ENCODE peak calls at places on chromosomes 12 and 14, in nine cellular contexts. One of them, this sample, is unnamed.

GRCh38 chr12:66375560-66375959 is 73.3 kb downstream of the HELB start:
- DNase-seq in tibial nerve: no peak
- DNase-seq in OCI-LY7: no peak
- DNase-seq in coronary artery: no peak
- DNase-seq in tibial artery: no peak
- DNase-seq in cardiac fibroblast: no peak
- DNase-seq in WTC11: no peak
- DNase-seq in glutamatergic neuron: no peak
- DNase-seq in bronchial epithelial cell: no peak
- DNase-seq in this sample: no peak

GRCh38 chr12:77231548-77231947 is 166.2 kb upstream of the E2F7 start:
- DNase-seq in cardiac fibroblast: peak
- DNase-seq in bronchial epithelial cell: peak
- DNase-seq in coronary artery: no peak
- DNase-seq in glutamatergic neuron: no peak
- DNase-seq in OCI-LY7: no peak
- DNase-seq in tibial artery: peak
- DNase-seq in WTC11: no peak
- DNase-seq in tibial nerve: peak
- DNase-seq in this sample: no peak

GRCh38 chr14:70624972-70625371 is 16.7 kb upstream of the TTC9 start:
- DNase-seq in tibial artery: no peak
- DNase-seq in OCI-LY7: no peak
- DNase-seq in WTC11: no peak
- DNase-seq in cardiac fibroblast: no peak
- DNase-seq in bronchial epithelial cell: no peak
- DNase-seq in glutamatergic neuron: no peak
- DNase-seq in tibial nerve: no peak
- DNase-seq in coronary artery: no peak
- DNase-seq in this sample: no peak

GRCh38 chr14:39055786-39056474 is 47.1 kb downstream of the SEC23A start:
- DNase-seq in OCI-LY7: peak
- DNase-seq in coronary artery: no peak
- DNase-seq in tibial artery: no peak
- DNase-seq in cardiac fibroblast: no peak
- DNase-seq in glutamatergic neuron: no peak
- DNase-seq in tibial nerve: no peak
- DNase-seq in WTC11: no peak
- DNase-seq in bronchial epithelial cell: no peak
- DNase-seq in this sample: no peak

GRCh38 chr14:33356167-33356566 is 417.5 kb downstream of the NPAS3 start:
- DNase-seq in bronchial epithelial cell: no peak
- DNase-seq in WTC11: no peak
- DNase-seq in glutamatergic neuron: no peak
- DNase-seq in tibial artery: no peak
- DNase-seq in OCI-LY7: no peak
- DNase-seq in tibial nerve: no peak
- DNase-seq in coronary artery: no peak
- DNase-seq in cardiac fibroblast: no peak
- DNase-seq in this sample: no peak

GRCh38 chr14:64178814-64179213 is 115.4 kb downstream of the ESR2 start:
- DNase-seq in tibial artery: no peak
- DNase-seq in cardiac fibroblast: no peak
- DNase-seq in tibial nerve: no peak
- DNase-seq in glutamatergic neuron: no peak
- DNase-seq in WTC11: no peak
- DNase-seq in OCI-LY7: no peak
- DNase-seq in coronary artery: no peak
- DNase-seq in bronchial epithelial cell: no peak
- DNase-seq in this sample: no peak

GRCh38 chr12:86948851-86949250 is 692.7 kb upstream of the MGAT4C start:
- DNase-seq in glutamatergic neuron: no peak
- DNase-seq in coronary artery: no peak
- DNase-seq in cardiac fibroblast: no peak
- DNase-seq in tibial artery: no peak
- DNase-seq in OCI-LY7: no peak
- DNase-seq in tibial nerve: no peak
- DNase-seq in bronchial epithelial cell: no peak
- DNase-seq in WTC11: no peak
- DNase-seq in this sample: no peak

GRCh38 chr12:118645219-118645618 is 268.9 kb downstream of the SUDS3 start:
- DNase-seq in OCI-LY7: peak
- DNase-seq in coronary artery: no peak
- DNase-seq in glutamatergic neuron: no peak
- DNase-seq in bronchial epithelial cell: no peak
- DNase-seq in tibial artery: no peak
- DNase-seq in WTC11: peak
- DNase-seq in cardiac fibroblast: no peak
- DNase-seq in tibial nerve: no peak
- DNase-seq in this sample: no peak

GRCh38 chr14:22935156-22935555 is 6.0 kb upstream of the PRMT5 start:
- DNase-seq in tibial nerve: no peak
- DNase-seq in tibial artery: no peak
- DNase-seq in glutamatergic neuron: no peak
- DNase-seq in bronchial epithelial cell: no peak
- DNase-seq in cardiac fibroblast: no peak
- DNase-seq in WTC11: no peak
- DNase-seq in OCI-LY7: no peak
- DNase-seq in coronary artery: no peak
- DNase-seq in this sample: no peak

GRCh38 chr14:88233915-88234314 is 89.2 kb downstream of the KCNK10 start:
- DNase-seq in bronchial epithelial cell: peak
- DNase-seq in OCI-LY7: peak
- DNase-seq in WTC11: peak
- DNase-seq in cardiac fibroblast: peak
- DNase-seq in tibial artery: no peak
- DNase-seq in coronary artery: no peak
- DNase-seq in glutamatergic neuron: no peak
- DNase-seq in tibial nerve: no peak
- DNase-seq in this sample: no peak

GRCh38 chr12:104715562-104716182 is 242.4 kb downstream of the SLC41A2 start:
- DNase-seq in tibial nerve: no peak
- DNase-seq in WTC11: no peak
- DNase-seq in coronary artery: no peak
- DNase-seq in tibial artery: no peak
- DNase-seq in cardiac fibroblast: no peak
- DNase-seq in OCI-LY7: peak
- DNase-seq in bronchial epithelial cell: no peak
- DNase-seq in glutamatergic neuron: peak
- DNase-seq in this sample: no peak

GRCh38 chr12:75660107-75660530 is 148.7 kb upstream of the KRR1 start:
- DNase-seq in OCI-LY7: no peak
- DNase-seq in bronchial epithelial cell: peak
- DNase-seq in glutamatergic neuron: no peak
- DNase-seq in tibial artery: no peak
- DNase-seq in cardiac fibroblast: peak
- DNase-seq in WTC11: no peak
- DNase-seq in tibial nerve: no peak
- DNase-seq in coronary artery: no peak
- DNase-seq in this sample: no peak

GRCh38 chr14:30550335-30550734 is 8.6 kb upstream of the G2E3 start:
- DNase-seq in tibial artery: no peak
- DNase-seq in bronchial epithelial cell: peak
- DNase-seq in cardiac fibroblast: peak
- DNase-seq in WTC11: no peak
- DNase-seq in glutamatergic neuron: no peak
- DNase-seq in OCI-LY7: no peak
- DNase-seq in tibial nerve: no peak
- DNase-seq in coronary artery: no peak
- DNase-seq in this sample: no peak

GRCh38 chr14:65098586-65098985 is 3.7 kb downstream of the MAX start:
- DNase-seq in coronary artery: no peak
- DNase-seq in OCI-LY7: peak
- DNase-seq in tibial nerve: no peak
- DNase-seq in tibial artery: no peak
- DNase-seq in glutamatergic neuron: no peak
- DNase-seq in bronchial epithelial cell: no peak
- DNase-seq in cardiac fibroblast: peak
- DNase-seq in WTC11: no peak
- DNase-seq in this sample: no peak

GRCh38 chr12:88860846-88861245 is 280.6 kb upstream of the KITLG start:
- DNase-seq in WTC11: no peak
- DNase-seq in cardiac fibroblast: no peak
- DNase-seq in OCI-LY7: no peak
- DNase-seq in coronary artery: no peak
- DNase-seq in glutamatergic neuron: no peak
- DNase-seq in tibial artery: no peak
- DNase-seq in bronchial epithelial cell: no peak
- DNase-seq in tibial nerve: no peak
- DNase-seq in this sample: no peak

DNA sequence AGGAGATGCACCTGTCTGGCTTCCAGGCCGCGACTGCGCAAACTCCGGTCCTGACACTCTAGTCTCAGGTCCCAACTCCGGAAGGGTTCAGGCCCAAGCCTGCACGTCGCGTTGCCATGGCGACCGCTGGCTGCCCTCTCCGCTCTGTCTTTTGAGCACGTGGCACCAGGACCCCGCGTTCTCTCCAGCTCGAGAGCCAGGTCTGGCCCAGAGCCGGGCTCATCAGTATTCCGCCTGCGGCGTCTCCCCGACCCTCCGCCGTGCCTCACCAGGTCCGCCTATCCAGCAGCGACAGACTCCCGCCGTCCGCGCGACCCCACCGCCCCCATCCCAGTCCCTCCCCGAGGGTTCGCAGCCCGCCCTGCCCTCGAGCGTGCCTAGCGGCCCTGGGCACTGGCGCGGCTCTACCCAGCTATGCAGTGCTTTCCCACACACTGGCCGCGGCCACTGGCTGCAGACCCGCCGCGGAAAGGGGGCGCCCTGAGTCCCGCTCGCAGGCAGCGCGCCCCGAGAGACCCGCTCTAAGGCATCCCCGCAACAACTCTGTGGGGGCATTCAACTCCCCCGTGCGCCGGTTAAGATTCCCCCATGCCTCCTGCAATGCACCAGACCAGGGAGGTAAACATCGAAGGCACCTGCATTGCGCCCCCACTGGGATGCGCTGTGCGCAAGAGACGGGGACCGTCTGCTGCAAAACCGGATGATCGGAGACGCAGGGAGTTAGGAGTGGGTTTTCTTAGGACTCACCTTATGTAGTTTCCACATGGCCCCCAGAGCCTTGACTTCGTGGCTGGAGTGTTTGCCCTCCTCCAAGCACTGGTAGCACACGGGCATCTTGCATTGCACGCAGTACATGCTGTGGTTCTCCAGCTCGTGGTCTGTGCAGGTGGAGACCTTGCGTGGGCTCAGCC is 1.3 kb downstream of the TRIM9 start:
- DNase-seq in WTC11: peak
- DNase-seq in coronary artery: no peak
- DNase-seq in tibial artery: no peak
- DNase-seq in OCI-LY7: peak
- DNase-seq in bronchial epithelial cell: no peak
- DNase-seq in tibial nerve: no peak
- DNase-seq in glutamatergic neuron: peak
- DNase-seq in cardiac fibroblast: peak
- DNase-seq in this sample: no peak
- TF ChIP-seq CTCF in WTC11: no peak
- TF ChIP-seq CTCF in coronary artery: no peak
- TF ChIP-seq CTCF in tibial artery: no peak
- TF ChIP-seq CTCF in OCI-LY7: peak
- TF ChIP-seq CTCF in bronchial epithelial cell: peak
- TF ChIP-seq CTCF in tibial nerve: no peak
- TF ChIP-seq CTCF in glutamatergic neuron: peak
- TF ChIP-seq CTCF in cardiac fibroblast: no peak
- TF ChIP-seq CTCF in this sample: no peak

GRCh38 chr12:124434364-124434763 is 133.0 kb downstream of the NCOR2 start:
- DNase-seq in cardiac fibroblast: no peak
- DNase-seq in tibial nerve: no peak
- DNase-seq in bronchial epithelial cell: no peak
- DNase-seq in OCI-LY7: no peak
- DNase-seq in glutamatergic neuron: no peak
- DNase-seq in coronary artery: no peak
- DNase-seq in tibial artery: no peak
- DNase-seq in WTC11: no peak
- DNase-seq in this sample: no peak
- TF ChIP-seq CTCF in cardiac fibroblast: no peak
- TF ChIP-seq CTCF in tibial nerve: no peak
- TF ChIP-seq CTCF in bronchial epithelial cell: no peak
- TF ChIP-seq CTCF in OCI-LY7: no peak
- TF ChIP-seq CTCF in glutamatergic neuron: no peak
- TF ChIP-seq CTCF in coronary artery: no peak
- TF ChIP-seq CTCF in tibial artery: no peak
- TF ChIP-seq CTCF in WTC11: no peak
- TF ChIP-seq CTCF in this sample: no peak

GRCh38 chr12:98574110-98574509 is 19.4 kb upstream of the SLC25A3 start:
- DNase-seq in tibial artery: no peak
- DNase-seq in OCI-LY7: no peak
- DNase-seq in glutamatergic neuron: no peak
- DNase-seq in bronchial epithelial cell: peak
- DNase-seq in cardiac fibroblast: no peak
- DNase-seq in tibial nerve: no peak
- DNase-seq in WTC11: no peak
- DNase-seq in coronary artery: no peak
- DNase-seq in this sample: no peak

GRCh38 chr12:98575013-98575412 is 18.5 kb upstream of the SLC25A3 start:
- DNase-seq in cardiac fibroblast: no peak
- DNase-seq in WTC11: no peak
- DNase-seq in tibial artery: no peak
- DNase-seq in tibial nerve: no peak
- DNase-seq in OCI-LY7: no peak
- DNase-seq in bronchial epithelial cell: no peak
- DNase-seq in coronary artery: no peak
- DNase-seq in glutamatergic neuron: no peak
- DNase-seq in this sample: no peak

DNA sequence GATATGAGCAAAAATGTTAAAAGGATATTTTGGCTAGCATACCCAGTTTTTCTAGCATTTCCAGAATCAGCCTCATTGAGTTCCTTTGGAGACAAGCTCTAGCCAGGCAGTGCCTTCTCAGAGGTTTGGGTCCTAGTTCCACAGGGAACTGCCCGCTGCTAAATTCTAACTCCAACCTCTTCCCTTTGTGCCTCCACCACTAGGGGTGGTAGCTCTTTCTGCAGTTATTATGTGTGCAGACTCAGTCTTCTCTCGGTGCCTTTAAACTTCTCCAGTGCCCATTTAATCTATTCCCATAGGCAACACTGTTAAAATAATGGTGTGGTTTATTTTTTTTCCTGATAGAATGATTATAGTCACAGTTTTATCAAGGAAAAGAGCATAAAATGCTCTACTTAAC is 21.5 kb upstream of the SLC25A3 start:
- DNase-seq in tibial artery: no peak
- DNase-seq in tibial nerve: no peak
- DNase-seq in WTC11: no peak
- DNase-seq in cardiac fibroblast: no peak
- DNase-seq in bronchial epithelial cell: no peak
- DNase-seq in OCI-LY7: peak
- DNase-seq in glutamatergic neuron: no peak
- DNase-seq in coronary artery: no peak
- DNase-seq in this sample: no peak
- TF ChIP-seq CTCF in tibial artery: no peak
- TF ChIP-seq CTCF in tibial nerve: no peak
- TF ChIP-seq CTCF in WTC11: no peak
- TF ChIP-seq CTCF in cardiac fibroblast: peak
- TF ChIP-seq CTCF in bronchial epithelial cell: peak
- TF ChIP-seq CTCF in OCI-LY7: peak
- TF ChIP-seq CTCF in glutamatergic neuron: no peak
- TF ChIP-seq CTCF in coronary artery: no peak
- TF ChIP-seq CTCF in this sample: no peak

DNA sequence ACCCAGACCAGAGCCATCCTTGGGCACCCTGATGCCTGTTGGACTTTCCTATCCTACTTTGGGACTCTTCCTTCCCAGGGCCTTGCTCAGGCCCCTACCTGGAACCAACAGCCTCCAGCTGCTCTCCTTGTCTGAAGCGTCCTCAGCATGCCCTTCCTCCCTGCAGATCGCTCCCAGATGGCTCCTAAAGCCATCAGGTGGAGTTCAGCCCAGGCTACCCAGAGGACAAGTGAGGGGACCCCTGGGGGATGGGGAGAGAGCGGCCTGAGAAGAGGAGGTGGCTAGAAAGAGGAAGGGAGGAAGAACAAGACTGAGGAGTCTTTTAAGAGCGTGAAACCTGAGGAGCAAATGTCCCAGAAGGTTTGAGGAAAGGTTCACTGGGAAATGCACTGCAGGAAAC is 236.6 kb downstream of the ZFP36L1 start:
- DNase-seq in glutamatergic neuron: no peak
- DNase-seq in tibial nerve: no peak
- DNase-seq in coronary artery: no peak
- DNase-seq in cardiac fibroblast: no peak
- DNase-seq in tibial artery: no peak
- DNase-seq in OCI-LY7: no peak
- DNase-seq in WTC11: no peak
- DNase-seq in bronchial epithelial cell: no peak
- DNase-seq in this sample: no peak
- TF ChIP-seq CTCF in glutamatergic neuron: no peak
- TF ChIP-seq CTCF in tibial nerve: no peak
- TF ChIP-seq CTCF in coronary artery: no peak
- TF ChIP-seq CTCF in cardiac fibroblast: no peak
- TF ChIP-seq CTCF in tibial artery: no peak
- TF ChIP-seq CTCF in OCI-LY7: no peak
- TF ChIP-seq CTCF in WTC11: no peak
- TF ChIP-seq CTCF in bronchial epithelial cell: no peak
- TF ChIP-seq CTCF in this sample: no peak